ENCODE peak calls at places on chromosomes 5 and 9, in eight cellular contexts. E, C, K, U, W, B, Q and D are unnamed samples. For H3K4me1, the result is how much of the 10 kb centered on the place peaks cover.

GRCh38 chr5:150781706-150782614 is 3.4 kb downstream of the SMIM3 start:
- DNase-seq in U (no peak), C (no peak), W (no peak), B (peak), Q (peak), E (peak), K (no peak), D (peak)

GRCh38 chr9:127838375-127839078 is 15.9 kb downstream of the ENG start:
- DNase-seq in C (no peak), U (peak), E (peak), B (peak), W (no peak), K (peak), Q (peak), D (peak)

GRCh38 chr9:136373300-136374182 is at the start of gene CARD9:
- DNase-seq in W (no peak), B (no peak), K (peak), U (peak), Q (no peak), E (no peak), C (no peak), D (peak)

GRCh38 chr5:181191526-181192336 is 13.3 kb downstream of the TRIM7 start:
- DNase-seq in W (peak), C (peak), B (peak), U (peak), Q (peak), E (peak), K (peak), D (peak)

GRCh38 chr9:86614871-86615849 is 260.9 kb upstream of the TUT7 start:
- DNase-seq in B (no peak), C (no peak), Q (peak), W (no peak), U (peak), E (no peak), K (no peak), D (no peak)

GRCh38 chr5:145775411-145775810 is 59.7 kb downstream of the PRELID2 start:
- DNase-seq in C (no peak), E (no peak), K (no peak), B (no peak), Q (peak), U (peak), W (no peak), D (no peak)

GRCh38 chr5:65144136-65144871 is 337.4 kb downstream of the ADAMTS6 start:
- DNase-seq in B (no peak), Q (no peak), K (no peak), C (no peak), W (no peak), E (no peak), U (no peak), D (no peak)

GRCh38 chr5:125106881-125107280 is 360.4 kb upstream of the ZNF608 start:
- DNase-seq in E (no peak), B (no peak), U (no peak), K (no peak), W (no peak), Q (no peak), C (no peak), D (no peak)

GRCh38 chr5:168302785-168303184 is 11.3 kb downstream of the WWC1 start:
- DNase-seq in C (no peak), B (no peak), E (no peak), U (no peak), K (no peak), Q (no peak), W (peak), D (no peak)

GRCh38 chr9:87640385-87640795 is 85.5 kb upstream of the CTSL start:
- DNase-seq in C (no peak), E (no peak), Q (peak), W (no peak), K (no peak), U (no peak), B (no peak), D (no peak)

GRCh38 chr9:621199-621860 is 220.2 kb upstream of the DMRT1 start:
- DNase-seq in C (no peak), K (no peak), W (no peak), U (peak), Q (no peak), B (no peak), E (no peak), D (no peak)

GRCh38 chr9:115000217-115000639 is 69.8 kb upstream of the TNFSF8 start:
- DNase-seq in Q (no peak), E (no peak), K (no peak), W (no peak), U (no peak), C (no peak), B (no peak), D (no peak)

GRCh38 chr5:153456354-153456753 is 34.1 kb upstream of the GRIA1 start:
- DNase-seq in C (no peak), W (no peak), K (no peak), Q (no peak), E (no peak), U (peak), B (no peak), D (no peak)

GRCh38 chr9:19320495-19320894 is 59.5 kb downstream of the RPS6 start:
- DNase-seq in E (no peak), W (no peak), C (no peak), B (no peak), K (no peak), U (no peak), Q (no peak), D (no peak)

GRCh38 chr9:94860678-94861588 is 134.4 kb downstream of the AOPEP start:
- DNase-seq in W (no peak), K (peak), U (no peak), C (peak), Q (no peak), E (no peak), B (no peak), D (no peak)

GRCh38 chr5:146703499-146703898 is 175.1 kb downstream of the PPP2R2B start:
- DNase-seq in U (no peak), W (no peak), Q (no peak), K (no peak), B (no peak), C (no peak), E (no peak), D (no peak)

GRCh38 chr5:123203105-123203794 is 114.2 kb downstream of the PRDM6 start:
- DNase-seq in Q (peak), U (no peak), B (no peak), E (no peak), K (no peak), W (no peak), C (no peak), D (no peak)

GRCh38 chr9:136847065-136847826 is 2.0 kb upstream of the PHPT1 start:
- DNase-seq in E (no peak), W (peak), K (no peak), U (peak), B (peak), Q (peak), C (no peak), D (no peak)

GRCh38 chr9:18437315-18438200 is 36.4 kb upstream of the ADAMTSL1 start:
- DNase-seq in Q (peak), W (no peak), B (peak), E (peak), K (peak), C (no peak), U (no peak), D (peak)

GRCh38 chr5:76958976-76959767 is 6.3 kb downstream of the CRHBP start:
- DNase-seq in E (no peak), C (no peak), K (no peak), U (peak), B (no peak), Q (peak), W (no peak), D (no peak)

GRCh38 chr5:115850771-115851416 is 9.2 kb downstream of the AP3S1 start:
- DNase-seq in W (no peak), E (no peak), U (no peak), K (no peak), B (no peak), C (no peak), Q (no peak), D (no peak)

GRCh38 chr5:88203977-88204735 is 64.5 kb downstream of the TMEM161B start:
- DNase-seq in Q (no peak), C (peak), B (no peak), E (no peak), U (no peak), W (no peak), K (no peak), D (no peak)

GRCh38 chr5:13987843-13988464 is 43.5 kb upstream of the DNAH5 start:
- DNase-seq in W (peak), K (no peak), E (no peak), C (no peak), Q (peak), B (no peak), U (peak), D (peak)

GRCh38 chr9:2559212-2560152 is 62.1 kb upstream of the VLDLR start:
- DNase-seq in E (peak), Q (peak), K (no peak), W (no peak), C (no peak), B (peak), U (peak), D (peak)

GRCh38 chr5:128213340-128213739 is 129.8 kb downstream of the SLC12A2 start:
- DNase-seq in Q (peak), C (no peak), W (peak), E (no peak), U (peak), B (no peak), K (no peak), D (no peak)

GRCh38 chr5:79001471-79001870 is 16.4 kb upstream of the ARSB start:
- DNase-seq in C (no peak), K (no peak), E (no peak), W (no peak), U (no peak), Q (no peak), B (no peak), D (no peak)

GRCh38 chr9:5441043-5441442 is 3.3 kb upstream of the PLGRKT start:
- DNase-seq in K (no peak), E (no peak), Q (no peak), W (no peak), B (no peak), C (no peak), U (peak), D (no peak)

GRCh38 chr9:129436751-129437625 is 183.9 kb downstream of the C9orf50 start:
- DNase-seq in B (peak), E (peak), U (peak), C (peak), W (no peak), Q (peak), K (no peak), D (peak)

GRCh38 chr9:77826621-77827020 is 178.5 kb upstream of the GNA14 start:
- DNase-seq in Q (no peak), K (no peak), C (no peak), W (no peak), E (no peak), B (no peak), U (no peak), D (no peak)

GRCh38 chr9:37339945-37340344 is 82.6 kb upstream of the GRHPR start:
- DNase-seq in K (no peak), B (no peak), C (no peak), U (no peak), E (no peak), W (no peak), Q (no peak), D (no peak)

GRCh38 chr9:130665431-130666392 is 1.3 kb downstream of the PRDM12 start:
- DNase-seq in U (no peak), Q (no peak), B (no peak), C (no peak), W (no peak), K (no peak), E (no peak), D (no peak)

GRCh38 chr5:90888511-90889324 is 330.1 kb downstream of the ADGRV1 start:
- DNase-seq in B (no peak), W (no peak), U (no peak), E (no peak), Q (peak), K (no peak), C (no peak), D (no peak)

GRCh38 chr5:126875303-126875785 is 98.4 kb downstream of the LMNB1 start:
- DNase-seq in W (no peak), U (peak), C (no peak), Q (no peak), K (no peak), B (no peak), E (no peak), D (no peak)

GRCh38 chr5:39219433-39219832 is at the start of gene FYB1:
- DNase-seq in B (peak), E (no peak), Q (peak), K (peak), W (no peak), U (peak), C (no peak), D (peak)

GRCh38 chr5:34898258-34898895 is 16.9 kb downstream of the RAD1 start:
- DNase-seq in U (peak), Q (peak), K (peak), E (peak), W (peak), B (peak), C (peak), D (peak)

GRCh38 chr9:76464706-76465105 is 5.7 kb downstream of the GCNT1 start:
- DNase-seq in K (no peak), W (no peak), B (no peak), E (no peak), Q (peak), C (no peak), U (peak), D (no peak)

GRCh38 chr9:126326228-126327015 is at the start of gene MVB12B:
- DNase-seq in E (peak), U (peak), K (peak), B (peak), W (no peak), Q (peak), C (peak), D (no peak)

GRCh38 chr5:150517272-150518152 is 9.6 kb downstream of the NDST1 start:
- DNase-seq in K (no peak), W (peak), Q (peak), C (no peak), E (peak), U (peak), B (peak), D (no peak)

GRCh38 chr9:114488398-114489129 is 16.7 kb downstream of the WHRN start:
- DNase-seq in U (no peak), B (no peak), K (no peak), Q (no peak), C (no peak), E (no peak), W (no peak), D (no peak)

GRCh38 chr9:134768332-134769083 is 112.1 kb upstream of the FCN2 start:
- DNase-seq in K (no peak), E (peak), B (peak), W (no peak), Q (no peak), C (no peak), U (no peak), D (peak)

GRCh38 chr5:132265336-132266030 is 8.0 kb downstream of the PDLIM4 start:
- DNase-seq in W (no peak), U (peak), B (peak), E (peak), K (peak), Q (peak), C (no peak), D (peak)
- H3K4me1 ChIP-seq in W (under half), U (under half), B (under half), E (under half), K (under half), Q (half or more), C (under half), D (under half)

DNA sequence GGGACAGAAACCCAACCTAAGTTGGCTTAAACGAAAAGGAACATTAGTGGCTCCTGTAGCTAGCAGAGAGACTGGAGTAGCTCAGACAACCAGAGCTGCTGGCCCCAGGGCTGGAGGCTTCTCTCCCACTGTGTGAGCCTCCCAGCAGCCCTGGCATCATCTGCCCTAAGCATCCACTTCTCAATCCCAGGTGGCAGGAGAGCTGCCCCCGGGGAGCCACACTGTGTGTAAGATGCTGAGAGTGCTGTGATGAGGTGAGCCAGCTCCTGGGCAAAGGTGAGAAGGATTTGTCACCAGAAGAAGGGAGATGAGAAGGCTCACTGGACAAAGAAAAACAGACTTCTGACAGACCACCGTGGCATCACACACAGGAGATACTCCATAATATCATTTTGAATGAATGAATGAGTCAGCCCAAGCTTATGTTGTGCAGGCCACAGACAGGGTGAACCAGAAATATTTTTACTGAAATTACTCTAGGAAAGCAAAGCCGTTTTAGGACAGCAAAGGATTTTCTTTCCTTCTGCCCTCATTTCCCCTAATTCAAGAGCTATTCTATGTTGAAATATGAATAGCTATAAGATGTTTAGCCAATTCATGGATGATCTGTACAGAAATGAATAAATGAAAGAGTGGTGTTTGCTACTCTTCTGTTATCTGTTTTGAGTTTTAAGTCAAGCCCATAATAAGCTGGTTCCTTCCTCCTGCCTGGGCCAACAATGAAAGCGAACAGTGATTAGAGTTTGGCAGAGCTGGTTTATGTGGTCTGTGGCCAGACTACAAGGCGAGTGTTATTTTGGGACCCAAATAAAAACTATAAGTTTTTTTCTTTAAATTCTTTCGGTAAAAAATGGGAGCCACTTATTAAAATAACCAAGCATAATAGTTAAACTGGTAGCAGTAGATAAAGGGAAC is 57.4 kb upstream of the ECM2 start:
- DNase-seq in E (no peak), K (no peak), Q (peak), C (no peak), U (no peak), B (no peak), W (no peak), D (no peak)
- H3K4me3 ChIP-seq in E (no peak), K (no peak), Q (no peak), C (no peak), U (no peak), B (no peak), W (no peak), D (no peak)

DNA sequence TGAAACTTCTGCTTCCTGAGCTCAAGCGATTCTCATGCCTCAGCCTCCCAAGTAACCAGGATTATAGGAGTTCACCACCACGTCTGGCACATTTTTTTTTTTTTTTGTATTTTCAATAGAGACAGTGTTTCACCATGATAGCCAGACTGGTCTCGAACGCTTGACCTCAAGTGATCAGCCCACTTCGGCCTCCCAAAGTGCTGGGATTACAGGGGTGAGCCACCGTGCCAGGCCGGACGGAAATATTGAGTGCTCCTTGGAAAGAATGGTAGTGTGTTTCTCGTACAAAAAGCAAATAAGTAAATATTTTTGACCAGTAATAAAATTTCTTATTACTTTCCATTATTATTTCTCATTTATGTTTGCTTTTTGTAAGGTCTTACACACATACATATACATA is 1307.9 kb upstream of the CDH6 start:
- DNase-seq in Q (no peak), B (no peak), U (no peak), W (no peak), C (no peak), E (no peak), K (no peak), D (no peak)
- H3K4me1 ChIP-seq in Q (under half), B (under half), U (under half), W (under half), C (under half), E (under half), K (under half), D (under half)

DNA sequence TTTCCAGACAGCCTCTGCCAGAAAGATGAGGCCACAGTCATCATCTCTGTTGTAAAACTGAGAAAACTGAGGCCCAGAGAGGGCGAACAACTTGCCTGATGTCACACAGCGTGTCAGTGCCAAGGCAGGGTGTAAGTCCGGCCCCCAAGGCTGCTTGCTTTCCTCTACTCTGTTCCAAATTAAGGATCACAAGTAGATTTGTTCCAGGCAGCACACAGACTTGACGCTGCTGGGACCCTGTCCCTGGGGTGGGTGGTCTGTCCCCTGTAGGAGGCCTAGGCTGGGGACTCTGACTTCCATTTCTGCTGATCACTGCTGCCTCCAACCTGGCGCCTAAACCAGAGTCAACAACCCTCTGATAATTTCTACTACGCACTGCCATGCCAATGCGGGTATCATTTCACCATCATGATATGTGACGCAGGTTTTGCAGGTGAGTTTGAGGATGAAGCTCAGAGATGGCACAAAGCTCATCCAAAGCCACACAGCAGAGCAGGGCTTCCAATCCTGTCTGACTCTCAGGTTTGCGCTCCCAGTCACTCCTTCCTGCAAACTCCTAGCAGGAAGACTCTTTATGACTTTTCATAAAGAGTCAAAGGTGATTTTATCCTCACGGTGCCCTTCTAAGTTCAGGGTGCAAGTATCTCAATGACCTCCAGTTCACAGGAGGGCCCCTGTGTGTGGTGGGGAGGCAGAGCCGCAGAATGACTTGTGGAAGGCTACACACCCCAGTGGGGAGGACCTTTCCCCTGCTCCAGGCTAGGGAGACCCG is 13.6 kb upstream of the RALGDS start:
- DNase-seq in Q (no peak), E (no peak), U (no peak), B (no peak), K (no peak), W (no peak), C (no peak), D (no peak)
- H3K4me3 ChIP-seq in Q (no peak), E (no peak), U (no peak), B (no peak), K (no peak), W (peak), C (peak), D (no peak)

GRCh38 chr5:135435467-135436330 is 11.4 kb downstream of the DCANP1 start:
- DNase-seq in E (no peak), U (no peak), Q (no peak), C (no peak), W (no peak), B (no peak), K (peak), D (no peak)
- H3K4me1 ChIP-seq in E (under half), U (under half), Q (under half), C (under half), W (under half), B (under half), K (under half), D (under half)

GRCh38 chr5:56900395-56900794 is 9.0 kb upstream of the SETD9 start:
- DNase-seq in U (no peak), W (no peak), B (no peak), K (no peak), Q (peak), E (no peak), C (no peak), D (no peak)
- H3K4me3 ChIP-seq in U (no peak), W (no peak), B (no peak), K (no peak), Q (no peak), E (no peak), C (no peak), D (no peak)